ENCODE peak calls at places on chromosome 3, in eight cellular contexts. One of them, this sample, is unnamed.
A peak's percentile ranks its signal among the peaks of the same experiment; 100 is the strongest.

GRCh38 chr3:184345678-184346144 is 8.3 kb downstream of the FAM131A start:
- DNase-seq in thyroid gland: peak; percentile 96
- DNase-seq in Peyer's patch: no peak
- DNase-seq in GM12891: peak; percentile 65
- DNase-seq in A549: peak; percentile 72
- DNase-seq in sigmoid colon: no peak
- DNase-seq in uterus: no peak
- DNase-seq in heart left ventricle: peak; percentile 61
- DNase-seq in this sample: peak; percentile 92

GRCh38 chr3:117665311-117665710 is 955.7 kb downstream of the TUSC7 start:
- DNase-seq in thyroid gland: peak; percentile 16
- DNase-seq in Peyer's patch: no peak
- DNase-seq in GM12891: no peak
- DNase-seq in A549: no peak
- DNase-seq in sigmoid colon: no peak
- DNase-seq in uterus: no peak
- DNase-seq in heart left ventricle: no peak
- DNase-seq in this sample: no peak

GRCh38 chr3:55646121-55646520 is 159.0 kb upstream of the WNT5A start:
- DNase-seq in thyroid gland: no peak
- DNase-seq in Peyer's patch: no peak
- DNase-seq in GM12891: no peak
- DNase-seq in A549: no peak
- DNase-seq in sigmoid colon: no peak
- DNase-seq in uterus: no peak
- DNase-seq in heart left ventricle: no peak
- DNase-seq in this sample: no peak

GRCh38 chr3:140573011-140573410 is 104.9 kb upstream of the TRIM42 start:
- DNase-seq in thyroid gland: peak; percentile 3
- DNase-seq in Peyer's patch: no peak
- DNase-seq in GM12891: no peak
- DNase-seq in A549: no peak
- DNase-seq in sigmoid colon: no peak
- DNase-seq in uterus: no peak
- DNase-seq in heart left ventricle: peak; percentile 27
- DNase-seq in this sample: no peak

GRCh38 chr3:151816091-151816604 is 2.2 kb downstream of the AADAC start:
- DNase-seq in thyroid gland: peak; percentile 56
- DNase-seq in Peyer's patch: no peak
- DNase-seq in GM12891: no peak
- DNase-seq in A549: peak; percentile 17
- DNase-seq in sigmoid colon: no peak
- DNase-seq in uterus: peak; percentile 43
- DNase-seq in heart left ventricle: no peak
- DNase-seq in this sample: no peak

GRCh38 chr3:45979378-45979777 is 16.2 kb downstream of the FYCO1 start:
- DNase-seq in thyroid gland: no peak
- DNase-seq in Peyer's patch: no peak
- DNase-seq in GM12891: no peak
- DNase-seq in A549: no peak
- DNase-seq in sigmoid colon: no peak
- DNase-seq in uterus: no peak
- DNase-seq in heart left ventricle: no peak
- DNase-seq in this sample: no peak

GRCh38 chr3:5002174-5002870 is 23.1 kb downstream of the BHLHE40 start:
- DNase-seq in thyroid gland: no peak
- DNase-seq in Peyer's patch: no peak
- DNase-seq in GM12891: no peak
- DNase-seq in A549: no peak
- DNase-seq in sigmoid colon: peak; percentile 13
- DNase-seq in uterus: no peak
- DNase-seq in heart left ventricle: no peak
- DNase-seq in this sample: peak; percentile 35

GRCh38 chr3:43001556-43002121 is 22.5 kb downstream of the GASK1A start:
- DNase-seq in thyroid gland: no peak
- DNase-seq in Peyer's patch: no peak
- DNase-seq in GM12891: no peak
- DNase-seq in A549: no peak
- DNase-seq in sigmoid colon: peak; percentile 63
- DNase-seq in uterus: no peak
- DNase-seq in heart left ventricle: no peak
- DNase-seq in this sample: no peak

GRCh38 chr3:55477306-55478010 is 9.6 kb downstream of the WNT5A start:
- DNase-seq in thyroid gland: no peak
- DNase-seq in Peyer's patch: no peak
- DNase-seq in GM12891: no peak
- DNase-seq in A549: no peak
- DNase-seq in sigmoid colon: no peak
- DNase-seq in uterus: no peak
- DNase-seq in heart left ventricle: no peak
- DNase-seq in this sample: no peak

GRCh38 chr3:17632401-17633100 is 109.9 kb downstream of the TBC1D5 start:
- DNase-seq in thyroid gland: no peak
- DNase-seq in Peyer's patch: no peak
- DNase-seq in GM12891: no peak
- DNase-seq in A549: no peak
- DNase-seq in sigmoid colon: no peak
- DNase-seq in uterus: no peak
- DNase-seq in heart left ventricle: no peak
- DNase-seq in this sample: peak; percentile 91

GRCh38 chr3:189690237-189690636 is 59.0 kb downstream of the TP63 start:
- DNase-seq in thyroid gland: no peak
- DNase-seq in Peyer's patch: no peak
- DNase-seq in GM12891: no peak
- DNase-seq in A549: no peak
- DNase-seq in sigmoid colon: no peak
- DNase-seq in uterus: no peak
- DNase-seq in heart left ventricle: no peak
- DNase-seq in this sample: no peak

GRCh38 chr3:161423911-161424522 is 52.7 kb upstream of the SPTSSB start:
- DNase-seq in thyroid gland: no peak
- DNase-seq in Peyer's patch: no peak
- DNase-seq in GM12891: peak; percentile 18
- DNase-seq in A549: peak; percentile 31
- DNase-seq in sigmoid colon: no peak
- DNase-seq in uterus: no peak
- DNase-seq in heart left ventricle: no peak
- DNase-seq in this sample: peak; percentile 54

GRCh38 chr3:732326-732928 is 360.4 kb upstream of the CNTN6 start:
- DNase-seq in thyroid gland: no peak
- DNase-seq in Peyer's patch: no peak
- DNase-seq in GM12891: no peak
- DNase-seq in A549: no peak
- DNase-seq in sigmoid colon: no peak
- DNase-seq in uterus: no peak
- DNase-seq in heart left ventricle: no peak
- DNase-seq in this sample: no peak

GRCh38 chr3:51992017-51992682 is 3.5 kb downstream of the RPL29 start:
- DNase-seq in thyroid gland: no peak
- DNase-seq in Peyer's patch: no peak
- DNase-seq in GM12891: no peak
- DNase-seq in A549: no peak
- DNase-seq in sigmoid colon: no peak
- DNase-seq in uterus: no peak
- DNase-seq in heart left ventricle: no peak
- DNase-seq in this sample: no peak
- TF ChIP-seq POLR2A in thyroid gland: no peak
- TF ChIP-seq POLR2A in Peyer's patch: no peak
- TF ChIP-seq POLR2A in GM12891: no peak
- TF ChIP-seq POLR2A in A549: no peak
- TF ChIP-seq POLR2A in sigmoid colon: no peak
- TF ChIP-seq POLR2A in uterus: no peak
- TF ChIP-seq POLR2A in heart left ventricle: no peak
- TF ChIP-seq POLR2A in this sample: no peak

GRCh38 chr3:156826896-156827882 is 1.0 kb downstream of the LEKR1 start:
- DNase-seq in thyroid gland: no peak
- DNase-seq in Peyer's patch: no peak
- DNase-seq in GM12891: no peak
- DNase-seq in A549: no peak
- DNase-seq in sigmoid colon: no peak
- DNase-seq in uterus: no peak
- DNase-seq in heart left ventricle: no peak
- DNase-seq in this sample: no peak

GRCh38 chr3:156831006-156831405 is 4.9 kb downstream of the LEKR1 start:
- DNase-seq in thyroid gland: no peak
- DNase-seq in Peyer's patch: no peak
- DNase-seq in GM12891: no peak
- DNase-seq in A549: no peak
- DNase-seq in sigmoid colon: no peak
- DNase-seq in uterus: no peak
- DNase-seq in heart left ventricle: no peak
- DNase-seq in this sample: no peak

GRCh38 chr3:156820687-156821070 is 5.5 kb upstream of the LEKR1 start:
- DNase-seq in thyroid gland: no peak
- DNase-seq in Peyer's patch: no peak
- DNase-seq in GM12891: no peak
- DNase-seq in A549: no peak
- DNase-seq in sigmoid colon: no peak
- DNase-seq in uterus: no peak
- DNase-seq in heart left ventricle: no peak
- DNase-seq in this sample: no peak

GRCh38 chr3:156825795-156826143 is 384 bp upstream of the LEKR1 start:
- DNase-seq in thyroid gland: no peak
- DNase-seq in Peyer's patch: no peak
- DNase-seq in GM12891: no peak
- DNase-seq in A549: no peak
- DNase-seq in sigmoid colon: no peak
- DNase-seq in uterus: no peak
- DNase-seq in heart left ventricle: no peak
- DNase-seq in this sample: no peak

GRCh38 chr3:156826144-156826895 is at the start of gene LEKR1:
- DNase-seq in thyroid gland: peak; percentile 84
- DNase-seq in Peyer's patch: peak; percentile 79
- DNase-seq in GM12891: peak; percentile 74
- DNase-seq in A549: peak; percentile 73
- DNase-seq in sigmoid colon: peak; percentile 92
- DNase-seq in uterus: peak; percentile 82
- DNase-seq in heart left ventricle: peak; percentile 90
- DNase-seq in this sample: peak; percentile 87
- TF ChIP-seq POLR2A in thyroid gland: peak; percentile 68
- TF ChIP-seq POLR2A in Peyer's patch: peak; percentile 68
- TF ChIP-seq POLR2A in GM12891: peak; percentile 35
- TF ChIP-seq POLR2A in A549: peak; percentile 62
- TF ChIP-seq POLR2A in sigmoid colon: peak; percentile 49
- TF ChIP-seq POLR2A in uterus: peak; percentile 55
- TF ChIP-seq POLR2A in heart left ventricle: peak; percentile 72
- TF ChIP-seq POLR2A in this sample: peak; percentile 96

GRCh38 chr3:40997711-40998519 is 201.4 kb upstream of the CTNNB1 start:
- DNase-seq in thyroid gland: no peak
- DNase-seq in Peyer's patch: no peak
- DNase-seq in GM12891: no peak
- DNase-seq in A549: no peak
- DNase-seq in sigmoid colon: no peak
- DNase-seq in uterus: no peak
- DNase-seq in heart left ventricle: no peak
- DNase-seq in this sample: no peak

GRCh38 chr3:40996827-40997710 is 202.2 kb upstream of the CTNNB1 start:
- DNase-seq in thyroid gland: no peak
- DNase-seq in Peyer's patch: no peak
- DNase-seq in GM12891: no peak
- DNase-seq in A549: no peak
- DNase-seq in sigmoid colon: no peak
- DNase-seq in uterus: no peak
- DNase-seq in heart left ventricle: no peak
- DNase-seq in this sample: no peak

GRCh38 chr3:40995271-40995670 is 204.0 kb upstream of the CTNNB1 start:
- DNase-seq in thyroid gland: no peak
- DNase-seq in Peyer's patch: no peak
- DNase-seq in GM12891: no peak
- DNase-seq in A549: no peak
- DNase-seq in sigmoid colon: no peak
- DNase-seq in uterus: no peak
- DNase-seq in heart left ventricle: no peak
- DNase-seq in this sample: no peak

GRCh38 chr3:40994611-40995010 is 204.7 kb upstream of the CTNNB1 start:
- DNase-seq in thyroid gland: no peak
- DNase-seq in Peyer's patch: no peak
- DNase-seq in GM12891: no peak
- DNase-seq in A549: no peak
- DNase-seq in sigmoid colon: no peak
- DNase-seq in uterus: no peak
- DNase-seq in heart left ventricle: no peak
- DNase-seq in this sample: no peak

GRCh38 chr3:40996382-40996781 is 202.9 kb upstream of the CTNNB1 start:
- DNase-seq in thyroid gland: no peak
- DNase-seq in Peyer's patch: no peak
- DNase-seq in GM12891: no peak
- DNase-seq in A549: no peak
- DNase-seq in sigmoid colon: no peak
- DNase-seq in uterus: no peak
- DNase-seq in heart left ventricle: peak; percentile 43
- DNase-seq in this sample: no peak
- TF ChIP-seq POLR2A in thyroid gland: no peak
- TF ChIP-seq POLR2A in Peyer's patch: no peak
- TF ChIP-seq POLR2A in GM12891: no peak
- TF ChIP-seq POLR2A in A549: no peak
- TF ChIP-seq POLR2A in sigmoid colon: no peak
- TF ChIP-seq POLR2A in uterus: no peak
- TF ChIP-seq POLR2A in heart left ventricle: no peak
- TF ChIP-seq POLR2A in this sample: no peak

GRCh38 chr3:49028673-49029562 is at the start of gene IMPDH2:
- DNase-seq in thyroid gland: peak; percentile 93
- DNase-seq in Peyer's patch: peak; percentile 93
- DNase-seq in GM12891: peak; percentile 70
- DNase-seq in A549: peak; percentile 47
- DNase-seq in sigmoid colon: peak; percentile 96
- DNase-seq in uterus: peak; percentile 95
- DNase-seq in heart left ventricle: peak; percentile 94
- DNase-seq in this sample: peak; percentile 97
- TF ChIP-seq POLR2A in thyroid gland: peak; percentile 54
- TF ChIP-seq POLR2A in Peyer's patch: peak; percentile 98
- TF ChIP-seq POLR2A in GM12891: peak; percentile 99
- TF ChIP-seq POLR2A in A549: peak; percentile 100
- TF ChIP-seq POLR2A in sigmoid colon: peak; percentile 98
- TF ChIP-seq POLR2A in uterus: peak; percentile 99
- TF ChIP-seq POLR2A in heart left ventricle: peak; percentile 99
- TF ChIP-seq POLR2A in this sample: peak; percentile 99

This sample was measured in erythroblast.